ENCODE peak calls at places on chromosomes 6 and 20, in four cellular contexts. D, V, B and K are unnamed samples.

GRCh38 chr6:150964765-150965164 is 99.3 kb downstream of the MTHFD1L start:
- DNase-seq in B (no peak), V (no peak), D (no peak), K (no peak)

GRCh38 chr20:25601659-25602058 is 16.3 kb upstream of the NINL start:
- DNase-seq in V (no peak), D (no peak), B (no peak), K (no peak)

GRCh38 chr6:35583893-35584688 is 71.4 kb upstream of the TULP1 start:
- DNase-seq in B (no peak), D (peak; percentile 77), V (peak; percentile 67), K (no peak)

GRCh38 chr6:66628917-66629316 is 921.9 kb upstream of the EYS start:
- DNase-seq in V (no peak), B (no peak), D (no peak), K (no peak)

GRCh38 chr20:50636601-50637539 is 54.5 kb downstream of the RIPOR3 start:
- DNase-seq in V (no peak), D (no peak), B (no peak), K (no peak)

GRCh38 chr6:23036401-23036983 is 467.1 kb downstream of the HDGFL1 start:
- DNase-seq in V (no peak), B (no peak), D (no peak), K (no peak)

GRCh38 chr20:3074812-3075211 is 3.4 kb downstream of the OXT start:
- DNase-seq in V (no peak), B (no peak), D (no peak), K (no peak)

GRCh38 chr6:54802775-54803631 is 43.6 kb upstream of the FAM83B start:
- DNase-seq in D (no peak), B (no peak), V (no peak), K (no peak)

GRCh38 chr20:35742741-35743523 is 872 bp upstream of the RBM39 start:
- DNase-seq in D (no peak), V (peak; percentile 33), B (no peak), K (peak; percentile 16)

GRCh38 chr6:137145421-137145820 is 28.0 kb downstream of the IL22RA2 start:
- DNase-seq in D (no peak), B (no peak), V (no peak), K (no peak)

GRCh38 chr6:131082335-131082734 is 19.3 kb upstream of the EPB41L2 start:
- DNase-seq in B (no peak), D (no peak), V (no peak), K (no peak)

GRCh38 chr6:113380591-113380990 is 476.6 kb upstream of the MARCKS start:
- DNase-seq in B (no peak), D (no peak), V (no peak), K (no peak)

GRCh38 chr20:63778857-63779256 is 39.3 kb downstream of the SLC2A4RG start:
- DNase-seq in B (no peak), D (no peak), V (no peak), K (no peak)

GRCh38 chr6:114167583-114168576 is 174.9 kb downstream of the HS3ST5 start:
- DNase-seq in B (no peak), V (no peak), D (no peak), K (no peak)

GRCh38 chr20:49583669-49584417 is 15.9 kb upstream of the PTGIS start:
- DNase-seq in D (peak; percentile 74), B (no peak), V (peak; percentile 95), K (peak; percentile 76)

GRCh38 chr20:46265539-46265938 is 42.8 kb downstream of the CDH22 start:
- DNase-seq in V (no peak), B (no peak), D (no peak), K (no peak)

GRCh38 chr20:44228465-44229258 is 18.1 kb upstream of the OSER1 start:
- DNase-seq in D (no peak), B (no peak), V (no peak), K (no peak)

GRCh38 chr20:35828434-35828833 is 56.6 kb downstream of the PHF20 start:
- DNase-seq in V (no peak), D (no peak), B (no peak), K (no peak)

GRCh38 chr6:121335111-121336008 is 1.1 kb upstream of the TBC1D32 start:
- DNase-seq in V (no peak), D (no peak), B (no peak), K (no peak)

GRCh38 chr6:20817806-20818320 is 283.6 kb downstream of the CDKAL1 start:
- DNase-seq in D (no peak), V (no peak), B (no peak), K (no peak)

GRCh38 chr6:36851149-36851614 is 11.9 kb upstream of the CPNE5 start:
- DNase-seq in D (no peak), B (no peak), V (peak; percentile 45), K (peak; percentile 72)

GRCh38 chr20:51319522-51319921 is 223.0 kb downstream of the NFATC2 start:
- DNase-seq in V (no peak), B (no peak), D (no peak), K (no peak)

GRCh38 chr20:32282461-32282860 is 5.0 kb downstream of the KIF3B start:
- DNase-seq in D (no peak), B (no peak), V (no peak), K (no peak)

GRCh38 chr6:35512740-35513139 is at the start of gene TULP1:
- DNase-seq in V (no peak), D (no peak), B (no peak), K (no peak)

GRCh38 chr6:84515082-84515481 is 249.3 kb downstream of the TBX18 start:
- DNase-seq in D (no peak), V (no peak), B (no peak), K (no peak)

GRCh38 chr6:133568970-133569889 is 319.7 kb upstream of the TCF21 start:
- DNase-seq in B (no peak), V (peak; percentile 96), D (peak; percentile 44), K (peak; percentile 48)

GRCh38 chr20:63652192-63652980 is 838 bp downstream of the STMN3 start:
- DNase-seq in B (no peak), D (peak; percentile 73), V (no peak), K (no peak)

GRCh38 chr6:170434821-170435155 is 118.3 kb downstream of the PSMB1 start:
- DNase-seq in D (no peak), V (no peak), B (no peak), K (no peak)

GRCh38 chr6:27651371-27651732 is 178.4 kb upstream of the ZNF184 start:
- DNase-seq in D (no peak), V (peak; percentile 80), B (no peak), K (no peak)
- H3K4me3 ChIP-seq in D (no peak overlapping the region), V (peak overlapping the region; percentile 53), B (no peak overlapping the region), K (no peak overlapping the region)

DNA sequence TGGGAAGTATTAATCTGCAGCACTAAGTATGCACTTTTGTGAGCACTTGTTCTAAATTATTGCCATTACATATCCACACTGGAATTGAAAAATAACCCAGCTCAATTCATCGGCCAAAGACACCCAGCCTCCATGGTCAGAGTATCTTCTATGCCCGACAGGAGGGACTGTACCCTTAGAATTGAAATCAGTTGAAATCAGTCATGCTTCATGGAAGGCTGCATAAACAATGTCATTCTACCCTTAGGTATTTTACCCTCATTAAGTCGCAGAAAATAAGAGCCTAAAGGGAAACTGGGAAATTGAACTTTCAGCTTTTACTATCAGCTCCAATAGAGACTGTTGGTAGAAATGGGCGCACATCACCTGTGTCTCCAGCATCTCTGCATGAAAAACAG is 2.9 kb upstream of the RAMACL start:
- DNase-seq in B (no peak), V (no peak), D (no peak), K (no peak)
- H3K27ac ChIP-seq in B (peak overlapping the region; percentile 23), V (no peak overlapping the region), D (no peak overlapping the region), K (no peak overlapping the region)

DNA sequence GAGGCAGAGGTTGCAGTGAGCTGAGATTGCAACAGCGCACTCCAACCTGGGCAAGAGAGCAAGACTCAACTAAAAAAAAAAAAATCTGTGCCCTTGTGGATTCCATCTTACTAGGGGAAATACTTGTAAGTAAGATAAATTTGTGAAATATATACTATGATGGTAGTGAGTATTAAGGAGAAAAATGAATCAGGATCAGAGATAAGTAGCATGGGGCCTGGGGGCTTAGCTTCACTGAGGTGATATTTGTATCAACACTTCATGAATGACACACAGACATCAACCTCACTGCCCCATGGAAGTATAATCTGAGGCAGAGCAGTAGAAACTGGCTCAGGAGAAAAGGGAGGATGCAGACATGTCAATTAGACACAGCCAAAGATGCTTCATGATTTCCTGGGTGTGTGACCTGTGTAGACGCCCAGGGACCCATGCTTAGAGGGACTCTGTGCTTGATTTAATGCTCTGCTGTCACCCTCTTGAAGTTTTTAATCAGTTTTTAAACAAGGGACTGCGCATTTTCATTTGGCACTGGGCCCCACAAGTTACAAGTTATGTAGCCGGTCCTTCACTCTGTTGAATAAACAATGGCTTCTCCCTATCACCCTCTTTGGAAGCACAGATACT is 41.9 kb downstream of the PCNA start:
- DNase-seq in V (no peak), D (no peak), B (no peak), K (no peak)
- H3K4me3 ChIP-seq in V (no peak overlapping the region), D (no peak overlapping the region), B (peak overlapping the region; percentile 29), K (no peak overlapping the region)

DNA sequence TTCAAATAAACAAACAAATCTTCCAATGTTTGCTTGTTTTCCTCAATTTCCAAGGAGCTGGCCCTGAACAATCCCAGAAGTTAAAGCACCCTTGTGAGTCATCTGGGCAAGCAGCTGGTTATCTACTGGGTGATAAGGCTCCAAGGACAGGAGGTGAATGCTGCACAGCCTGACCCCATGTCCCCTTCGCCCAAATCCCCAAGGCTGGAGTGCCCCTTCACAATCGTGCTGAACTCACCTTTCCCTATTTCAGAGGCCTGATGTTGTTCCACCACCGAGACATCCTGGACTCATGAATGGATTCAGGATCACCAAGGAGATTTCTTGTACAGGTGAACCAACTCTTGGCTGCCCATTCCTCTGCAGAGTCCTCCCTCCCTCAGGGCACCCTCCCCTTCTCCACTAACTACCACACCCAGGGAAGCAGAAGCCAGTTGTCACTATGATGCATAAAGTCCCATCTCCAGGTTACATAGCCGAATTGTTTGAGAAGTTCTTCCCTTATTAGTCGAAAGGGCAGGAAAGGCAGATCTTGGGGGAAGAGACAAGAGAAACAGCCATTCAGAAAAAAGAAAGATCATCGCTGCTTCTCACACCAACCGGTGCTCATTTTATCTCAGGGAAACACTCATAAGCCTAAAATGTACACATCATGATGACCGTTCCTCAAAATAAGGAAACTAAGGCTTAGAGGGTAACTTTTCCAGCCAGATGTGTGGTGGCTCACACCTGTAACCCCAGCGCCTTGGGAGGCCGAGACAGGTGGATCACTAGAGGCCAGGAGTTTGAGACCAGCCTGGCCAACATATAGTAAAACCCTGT is 138.8 kb upstream of the RREB1 start:
- DNase-seq in B (no peak), D (no peak), V (no peak), K (no peak)
- H3K27ac ChIP-seq in B (peak overlapping the region; percentile 69), D (no peak overlapping the region), V (no peak overlapping the region), K (no peak overlapping the region)

DNA sequence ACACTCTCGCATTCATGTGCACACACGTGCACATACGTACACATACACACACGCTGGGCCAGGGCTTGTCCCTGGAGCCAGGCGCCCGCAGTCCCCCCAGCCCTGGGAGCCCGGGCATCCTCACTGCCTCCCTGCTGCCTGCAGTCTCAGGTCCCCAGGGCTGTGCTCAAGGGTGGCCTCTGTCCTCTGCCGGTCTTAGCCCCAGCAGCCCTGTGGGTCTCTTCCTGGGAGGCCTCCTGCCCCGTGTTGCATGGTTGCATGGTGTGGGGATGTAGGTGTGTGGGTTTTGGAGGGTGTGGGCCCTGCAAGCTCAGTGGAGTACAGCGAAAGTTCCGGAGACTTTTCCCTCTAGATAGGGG is 101.5 kb downstream of the TMEM242 start:
- DNase-seq in V (no peak), D (no peak), B (no peak), K (no peak)
- H3K4me3 ChIP-seq in V (no peak overlapping the region), D (no peak overlapping the region), B (no peak overlapping the region), K (no peak overlapping the region)